ENCODE peak calls at places on chromosome 12, in nine cellular contexts. X is body of pancreas, V is stomach, W is uterus, I is A549, D is K562, Z is esophagus squamous epithelium, Q is breast epithelium, S is HCT116. N is an unnamed sample.
A peak's percentile ranks its signal among the peaks of the same experiment; 100 is the strongest.

GRCh38 chr12:98635657-98636323 is 8.8 kb downstream of the IKBIP start:
- DNase-seq in X (no peak), V (no peak), W (no peak), D (no peak), Q (no peak), S (peak; percentile 39), Z (no peak), I (peak; percentile 31), N (no peak)

GRCh38 chr12:131089526-131090253 is 136.0 kb downstream of the ADGRD1 start:
- DNase-seq in Z (no peak), V (no peak), I (no peak), D (no peak), S (no peak), W (peak; percentile 6), Q (no peak), X (peak; percentile 9), N (peak; percentile 31)

GRCh38 chr12:93827669-93828068 is 150.5 kb downstream of the CRADD start:
- DNase-seq in S (no peak), I (no peak), W (no peak), Z (no peak), X (no peak), Q (no peak), D (no peak), V (no peak), N (no peak)

GRCh38 chr12:76636141-76636692 is 76.6 kb upstream of the OSBPL8 start:
- DNase-seq in D (peak; percentile 60), Q (no peak), Z (no peak), V (no peak), W (no peak), S (no peak), I (no peak), X (no peak), N (no peak)

GRCh38 chr12:46722737-46723136 is 103.1 kb downstream of the SLC38A4 start:
- DNase-seq in D (no peak), Z (no peak), V (no peak), S (no peak), I (no peak), Q (no peak), X (no peak), W (no peak), N (no peak)

GRCh38 chr12:54393743-54394142 is 9.2 kb upstream of the ZNF385A start:
- DNase-seq in W (no peak), I (no peak), S (no peak), V (no peak), X (no peak), Q (no peak), Z (no peak), D (no peak), N (no peak)

GRCh38 chr12:24582954-24583601 is 365.8 kb downstream of the BCAT1 start:
- DNase-seq in W (no peak), D (no peak), S (no peak), X (no peak), Z (no peak), V (no peak), Q (no peak), I (no peak), N (no peak)

GRCh38 chr12:92068441-92068840 is 77.2 kb downstream of the BTG1 start:
- DNase-seq in X (no peak), Z (no peak), S (no peak), I (peak; percentile 62), D (no peak), V (no peak), W (no peak), Q (no peak), N (no peak)

GRCh38 chr12:9699898-9700605 is 30.5 kb downstream of the CLEC2D start:
- DNase-seq in Q (no peak), W (no peak), X (no peak), D (no peak), V (no peak), Z (no peak), S (no peak), I (no peak), N (no peak)

GRCh38 chr12:69886101-69886500 is 61.1 kb downstream of the MYRFL start:
- DNase-seq in S (no peak), Q (no peak), X (no peak), I (no peak), V (no peak), D (no peak), W (no peak), Z (no peak), N (no peak)

GRCh38 chr12:112992541-112993398 is 14.5 kb downstream of the OAS2 start:
- DNase-seq in Z (no peak), D (peak; percentile 73), I (peak; percentile 77), W (no peak), Q (no peak), S (peak; percentile 61), X (peak; percentile 68), V (peak; percentile 53), N (no peak)

GRCh38 chr12:56104815-56105476 is 587 bp downstream of the PA2G4 start:
- DNase-seq in W (no peak), Z (no peak), I (peak; percentile 31), S (no peak), D (peak; percentile 72), X (no peak), V (peak; percentile 34), Q (no peak), N (no peak)

DNA sequence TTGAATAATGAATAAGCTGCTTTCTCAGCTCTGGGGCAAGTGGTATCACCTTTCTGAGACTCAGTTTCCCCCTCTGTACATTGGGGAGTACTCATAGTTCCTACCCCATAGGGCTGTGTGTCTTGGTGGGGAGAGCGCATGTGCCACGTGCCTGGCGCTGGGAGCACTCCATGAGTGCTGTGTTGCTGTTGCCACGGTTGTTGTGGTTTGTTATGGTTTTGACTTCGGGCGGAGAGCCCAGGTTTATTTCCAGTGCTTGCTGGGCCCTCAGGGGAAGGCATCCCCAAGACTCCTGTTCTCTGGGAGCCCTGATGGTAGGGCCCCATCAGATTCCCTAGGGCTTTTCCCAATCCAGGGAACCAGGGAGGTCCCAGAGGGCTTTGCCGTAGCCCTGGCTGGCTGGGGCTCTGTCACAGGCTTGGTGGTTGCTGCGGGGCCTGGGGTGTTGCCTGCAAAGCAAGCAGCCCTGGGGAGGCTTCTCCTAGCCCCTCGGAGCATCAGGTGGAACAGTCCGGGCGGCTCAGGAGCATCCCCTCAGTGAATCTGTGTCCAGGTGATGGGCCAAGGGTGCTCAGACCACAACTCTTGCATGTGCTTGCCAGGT is 18.6 kb downstream of the SH2B3 start:
- DNase-seq in W (no peak), I (no peak), D (no peak), Z (no peak), X (no peak), V (no peak), Q (no peak), S (no peak), N (no peak)
- TF ChIP-seq POLR2A in W (no peak), I (no peak), D (no peak), Z (no peak), X (no peak), V (no peak), Q (no peak), S (no peak), N (no peak)

DNA sequence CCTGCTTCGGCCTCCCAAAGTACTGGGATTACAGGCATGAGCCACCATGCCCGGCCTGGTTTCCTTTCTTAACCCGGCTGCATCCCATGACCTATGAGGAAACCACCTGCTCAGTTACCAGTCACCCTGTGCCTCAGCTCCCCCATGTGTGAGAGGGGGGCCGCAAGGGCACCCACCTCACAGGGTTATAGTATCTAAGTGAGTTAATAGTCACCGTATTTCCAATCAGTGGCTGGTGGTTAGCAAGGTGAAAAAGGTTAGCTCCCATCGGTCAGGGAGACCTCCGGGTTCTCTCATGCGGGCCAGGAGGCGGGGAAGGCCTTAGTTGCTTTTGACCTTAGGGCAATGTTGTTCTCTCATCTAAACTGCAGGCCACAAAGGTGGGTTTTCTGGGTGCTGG is 6.7 kb downstream of the LRP1 start:
- DNase-seq in Q (no peak), X (no peak), S (no peak), D (no peak), V (no peak), Z (no peak), W (peak; percentile 29), I (no peak), N (no peak)
- H3K4me1 ChIP-seq in Q (no peaks in the 10 kb centered on the region), X (no peaks in the 10 kb centered on the region), S (peaks cover 8% of the 10 kb centered on the region), D (peaks cover 29% of the 10 kb centered on the region), V (peaks cover 47% of the 10 kb centered on the region), Z (peaks cover 95% of the 10 kb centered on the region), W (peaks cover 7% of the 10 kb centered on the region), I (peaks cover 39% of the 10 kb centered on the region), N (peaks cover 73% of the 10 kb centered on the region)

GRCh38 chr12:122403831-122404230 is 18.6 kb downstream of the CLIP1 start:
- DNase-seq in I (no peak), W (no peak), V (no peak), X (no peak), Q (no peak), D (no peak), S (no peak), Z (no peak), N (no peak)
- H3K27ac ChIP-seq in I (peak overlapping the region; percentile 98), W (peak overlapping the region; percentile 96), V (peak overlapping the region; percentile 58), X (no peak overlapping the region), Q (no peak overlapping the region), D (no peak overlapping the region), S (no peak overlapping the region), Z (peak overlapping the region; percentile 98), N (no peak overlapping the region)

GRCh38 chr12:178715-179109 is 35.2 kb downstream of the SLC6A12 start:
- DNase-seq in X (no peak), S (no peak), D (no peak), Q (no peak), Z (no peak), V (no peak), W (no peak), I (no peak), N (peak; percentile 27)

GRCh38 chr12:179885-180284 is 34.1 kb downstream of the SLC6A12 start:
- DNase-seq in W (no peak), X (no peak), S (no peak), Q (no peak), I (no peak), V (no peak), Z (no peak), D (no peak), N (peak; percentile 14)

GRCh38 chr12:179131-179884 is 34.6 kb downstream of the SLC6A12 start:
- DNase-seq in Z (no peak), S (no peak), W (no peak), Q (no peak), D (no peak), I (no peak), V (no peak), X (no peak), N (peak; percentile 65)

GRCh38 chr12:181921-182320 is 32.0 kb downstream of the SLC6A12 start:
- DNase-seq in Q (no peak), W (no peak), S (no peak), D (no peak), X (no peak), V (no peak), Z (no peak), I (no peak), N (no peak)

DNA sequence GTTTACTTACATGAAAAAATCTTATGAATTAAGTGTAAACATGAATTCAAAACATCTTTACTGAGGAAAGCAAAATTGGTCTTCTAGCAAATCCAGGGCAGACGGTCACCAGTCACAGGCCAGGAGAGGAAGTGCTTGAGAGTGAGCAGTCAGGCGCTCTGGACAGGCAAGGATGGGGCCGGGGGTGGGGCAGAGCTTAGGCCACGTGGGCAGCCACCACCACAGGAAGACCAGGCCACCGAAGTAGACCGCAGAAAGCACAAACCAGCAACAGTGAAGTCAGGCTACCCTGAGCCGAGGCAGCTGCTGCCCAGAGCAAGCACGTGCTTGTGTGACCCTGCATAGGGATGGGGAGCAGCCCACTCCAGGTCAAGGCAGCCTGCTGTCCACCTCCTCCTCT is 33.5 kb downstream of the SLC6A12 start:
- DNase-seq in Q (no peak), V (peak; percentile 34), D (peak; percentile 33), S (no peak), Z (no peak), X (no peak), I (no peak), W (no peak), N (peak; percentile 63)
- TF ChIP-seq POLR2A in Q (no peak), V (no peak), D (no peak), S (no peak), Z (no peak), X (no peak), I (no peak), W (no peak), N (no peak)

GRCh38 chr12:12543959-12544358 is 18.7 kb downstream of the DUSP16 start:
- DNase-seq in D (no peak), I (no peak), X (no peak), Q (no peak), V (no peak), S (no peak), Z (no peak), W (no peak), N (no peak)
- H3K4me1 ChIP-seq in D (no peaks in the 10 kb centered on the region), I (peaks cover 57% of the 10 kb centered on the region), X (peaks cover 15% of the 10 kb centered on the region), Q (no peaks in the 10 kb centered on the region), V (no peaks in the 10 kb centered on the region), S (no peaks in the 10 kb centered on the region), Z (peaks cover 18% of the 10 kb centered on the region), W (no peaks in the 10 kb centered on the region), N (peaks cover 4% of the 10 kb centered on the region)